ENCODE peak calls at places on chromosomes 13 and 19, in six cellular contexts. D is colonic mucosa, L is OCI-LY7, W is tibial artery, O is fibroblast of lung, H is ovary. J is an unnamed sample.

GRCh38 chr13:97000295-97000925 is 6.1 kb upstream of the OXGR1 start:
- DNase-seq in O (peak; percentile 60), D (no peak), L (no peak), H (no peak), W (no peak), J (no peak)

GRCh38 chr13:70816853-70817252 is 708.6 kb upstream of the KLHL1 start:
- DNase-seq in D (no peak), O (peak; percentile 57), W (no peak), H (no peak), L (no peak), J (no peak)

GRCh38 chr19:40594657-40595077 is 6.5 kb upstream of the LTBP4 start:
- DNase-seq in O (no peak), H (no peak), W (no peak), L (no peak), D (no peak), J (no peak)

GRCh38 chr19:41995959-41996797 is 2.1 kb upstream of the ATP1A3 start:
- DNase-seq in L (peak; percentile 42), O (no peak), H (no peak), D (no peak), W (no peak), J (no peak)

GRCh38 chr13:43193789-43194188 is 170.4 kb downstream of the DNAJC15 start:
- DNase-seq in D (no peak), W (no peak), L (no peak), O (no peak), H (no peak), J (no peak)

GRCh38 chr13:83325454-83325853 is 556.8 kb downstream of the SLITRK1 start:
- DNase-seq in W (no peak), O (peak; percentile 56), D (no peak), H (no peak), L (no peak), J (no peak)

GRCh38 chr13:23469901-23470525 is 36.5 kb upstream of the SACS start:
- DNase-seq in W (no peak), H (no peak), L (no peak), O (no peak), D (no peak), J (no peak)

GRCh38 chr13:25292301-25292700 is 5.0 kb upstream of the MTMR6 start:
- DNase-seq in O (peak; percentile 27), L (peak; percentile 57), H (no peak), D (peak; percentile 20), W (no peak), J (no peak)

GRCh38 chr13:112905990-112906641 is 62.9 kb upstream of the MCF2L start:
- DNase-seq in D (no peak), W (no peak), L (no peak), H (no peak), O (no peak), J (no peak)

GRCh38 chr13:30340367-30341184 is 33.2 kb upstream of the KATNAL1 start:
- DNase-seq in W (peak; percentile 91), D (peak; percentile 34), H (peak; percentile 45), L (no peak), O (peak; percentile 92), J (no peak)

GRCh38 chr13:105019073-105019472 is 1516.4 kb downstream of the EFNB2 start:
- DNase-seq in W (no peak), H (no peak), D (no peak), O (no peak), L (no peak), J (no peak)

GRCh38 chr19:43265664-43266025 is 3.7 kb downstream of the PSG9 start:
- DNase-seq in L (no peak), H (no peak), O (no peak), D (no peak), W (no peak), J (no peak)

GRCh38 chr13:89514534-89515312 is 1832.8 kb upstream of the MIR17HG start:
- DNase-seq in W (no peak), O (peak; percentile 83), D (no peak), L (no peak), H (no peak), J (peak; percentile 54)

GRCh38 chr19:47316513-47316912 is 6.9 kb downstream of the C5AR1 start:
- DNase-seq in W (no peak), L (no peak), H (no peak), O (no peak), D (no peak), J (no peak)
- H3K4me3 ChIP-seq in W (no peak overlapping the region), L (no peak overlapping the region), H (no peak overlapping the region), O (no peak overlapping the region), D (no peak overlapping the region), J (no peak overlapping the region)

GRCh38 chr19:18500376-18500775 is 21.5 kb downstream of the ELL start:
- DNase-seq in W (no peak), L (no peak), D (no peak), O (no peak), H (no peak), J (no peak)
- H3K4me1 ChIP-seq in W (peaks cover 100% of the 10 kb centered on the region), L (peaks cover 19% of the 10 kb centered on the region), D (peaks cover 40% of the 10 kb centered on the region), O (peaks cover 20% of the 10 kb centered on the region), H (peaks cover 38% of the 10 kb centered on the region), J (peaks cover 20% of the 10 kb centered on the region)

DNA sequence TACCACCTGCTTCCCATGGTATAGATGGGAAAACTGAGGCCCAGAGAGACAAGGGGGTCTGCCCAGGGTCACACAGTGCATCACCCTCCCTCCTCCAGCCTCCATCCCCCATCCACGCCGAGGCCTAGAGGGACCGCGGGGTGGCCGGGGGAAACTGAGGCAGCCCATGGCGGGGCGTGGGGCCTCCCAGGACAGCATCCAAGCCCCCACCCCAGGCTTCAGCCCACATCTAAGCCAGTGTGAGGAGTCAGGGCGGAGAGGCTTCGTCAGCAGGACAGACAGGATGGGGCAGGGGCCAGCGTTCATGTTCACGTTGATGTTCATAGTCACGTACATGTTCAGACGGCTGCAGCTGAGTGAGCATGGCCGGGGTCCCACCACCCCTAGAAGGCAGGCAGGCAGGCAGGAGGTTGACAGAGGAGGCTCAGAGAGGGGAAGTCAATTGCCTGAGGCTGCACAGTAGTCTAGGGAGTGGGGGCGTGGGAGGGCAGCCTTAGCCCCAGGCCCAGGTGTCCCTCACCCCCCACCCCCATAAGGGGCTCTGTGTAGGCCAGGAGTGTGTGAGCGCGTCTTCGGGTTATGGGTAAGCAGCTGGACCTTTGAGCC is 23.3 kb downstream of the SMIM24 start:
- DNase-seq in W (no peak), O (no peak), H (no peak), D (no peak), L (no peak), J (no peak)
- H3K36me3 ChIP-seq in W (peaks cover 39% of the 10 kb centered on the region), O (peaks cover 34% of the 10 kb centered on the region), H (no peaks in the 10 kb centered on the region), D (no peaks in the 10 kb centered on the region), L (no peaks in the 10 kb centered on the region), J (peaks cover 59% of the 10 kb centered on the region)

DNA sequence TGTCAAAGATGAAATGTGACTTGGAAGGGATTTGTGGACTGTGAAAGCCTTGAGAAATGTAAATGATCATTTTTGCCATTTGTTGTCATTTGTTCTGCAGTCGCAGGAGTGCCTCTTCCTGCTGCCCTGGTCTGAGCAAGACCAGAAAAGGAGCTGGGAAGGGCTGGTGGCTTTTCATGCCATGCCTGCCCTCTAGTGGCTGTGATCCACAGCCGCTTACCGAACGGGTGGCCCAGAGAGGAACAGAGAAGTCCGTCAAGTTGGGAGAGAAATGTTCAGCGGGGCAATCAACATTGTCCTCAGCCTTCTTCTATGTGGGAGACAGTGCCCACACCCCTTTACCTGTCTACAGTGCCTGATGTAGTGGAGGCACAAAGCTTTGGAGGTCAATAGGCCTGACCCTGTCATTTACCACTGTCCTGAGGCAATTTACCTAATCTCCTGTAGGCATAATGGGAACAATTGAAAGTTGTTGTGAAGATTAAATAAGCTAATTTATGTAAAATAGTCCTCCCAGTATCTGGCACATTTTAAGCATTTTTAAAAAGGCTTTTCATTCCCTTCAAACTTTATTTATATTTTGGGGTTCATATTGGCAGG is 224.5 kb downstream of the B3GLCT start:
- DNase-seq in D (peak; percentile 74), O (peak; percentile 78), H (peak; percentile 74), W (peak; percentile 86), L (peak; percentile 88), J (no peak)
- H3K4me3 ChIP-seq in D (no peak overlapping the region), O (no peak overlapping the region), H (no peak overlapping the region), W (no peak overlapping the region), L (no peak overlapping the region), J (no peak overlapping the region)

DNA sequence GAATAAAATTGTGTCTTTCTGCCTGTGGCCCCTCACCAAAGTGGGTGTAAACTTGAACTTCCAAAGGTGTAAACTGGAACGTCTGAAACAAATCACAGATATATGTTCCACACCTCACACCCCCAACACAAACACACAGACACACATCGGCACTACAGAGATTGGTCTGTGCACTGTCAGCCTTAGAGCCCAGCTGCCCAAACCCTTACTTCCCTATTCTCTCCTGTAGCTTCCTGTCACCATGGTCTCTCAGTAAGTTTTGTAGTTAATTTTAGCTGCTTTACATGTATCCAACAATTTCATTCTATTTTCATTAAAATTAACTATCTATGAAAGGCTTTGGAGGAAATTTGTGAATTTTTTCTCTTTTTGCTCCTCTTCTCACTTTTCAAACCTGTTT is 5.4 kb downstream of the TM9SF2 start:
- DNase-seq in D (no peak), H (no peak), W (no peak), O (no peak), L (peak; percentile 59), J (no peak)
- H3K4me1 ChIP-seq in D (peaks cover 11% of the 10 kb centered on the region), H (peaks cover 3% of the 10 kb centered on the region), W (peaks cover 61% of the 10 kb centered on the region), O (no peaks in the 10 kb centered on the region), L (peaks cover 45% of the 10 kb centered on the region), J (peaks cover 23% of the 10 kb centered on the region)

DNA sequence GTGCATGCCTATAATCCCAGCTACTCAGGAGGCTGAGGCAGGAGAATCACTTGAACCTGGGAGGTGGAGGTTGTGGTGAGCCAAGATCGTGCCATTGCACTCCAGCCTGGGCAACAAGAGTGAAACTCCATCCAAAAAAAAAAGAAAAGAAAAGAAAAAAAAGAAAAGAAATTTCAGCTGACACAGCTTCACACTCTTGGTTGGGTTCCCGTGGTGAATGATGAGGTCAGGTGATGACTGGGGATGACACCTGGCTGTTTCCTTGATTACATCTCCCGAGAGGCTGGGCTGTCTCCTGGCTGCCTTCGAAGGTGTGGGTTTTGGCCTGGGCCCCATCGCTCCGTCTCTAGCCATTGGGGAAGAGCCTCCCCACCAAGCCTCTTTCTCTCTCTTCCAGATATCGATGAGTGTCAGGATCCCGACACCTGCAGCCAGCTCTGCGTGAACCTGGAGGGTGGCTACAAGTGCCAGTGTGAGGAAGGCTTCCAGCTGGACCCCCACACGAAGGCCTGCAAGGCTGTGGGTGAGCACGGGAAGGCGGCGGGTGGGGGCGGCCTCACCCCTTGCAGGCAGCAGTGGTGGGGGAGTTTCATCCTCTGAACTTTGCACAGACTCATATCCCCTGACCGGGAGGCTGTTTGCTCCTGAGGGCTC is 22.0 kb downstream of the LDLR start:
- DNase-seq in H (no peak), O (no peak), W (no peak), L (no peak), D (no peak), J (no peak)
- H3K36me3 ChIP-seq in H (peaks cover 2% of the 10 kb centered on the region), O (peaks cover 56% of the 10 kb centered on the region), W (peaks cover 25% of the 10 kb centered on the region), L (peaks cover 95% of the 10 kb centered on the region), D (peaks cover 78% of the 10 kb centered on the region), J (peaks cover 100% of the 10 kb centered on the region)

GRCh38 chr13:46542833-46543232 is 10.1 kb upstream of the LRCH1 start:
- DNase-seq in H (no peak), O (no peak), D (no peak), L (no peak), W (no peak), J (no peak)
- H3K4me3 ChIP-seq in H (no peak overlapping the region), O (no peak overlapping the region), D (no peak overlapping the region), L (no peak overlapping the region), W (no peak overlapping the region), J (no peak overlapping the region)

DNA sequence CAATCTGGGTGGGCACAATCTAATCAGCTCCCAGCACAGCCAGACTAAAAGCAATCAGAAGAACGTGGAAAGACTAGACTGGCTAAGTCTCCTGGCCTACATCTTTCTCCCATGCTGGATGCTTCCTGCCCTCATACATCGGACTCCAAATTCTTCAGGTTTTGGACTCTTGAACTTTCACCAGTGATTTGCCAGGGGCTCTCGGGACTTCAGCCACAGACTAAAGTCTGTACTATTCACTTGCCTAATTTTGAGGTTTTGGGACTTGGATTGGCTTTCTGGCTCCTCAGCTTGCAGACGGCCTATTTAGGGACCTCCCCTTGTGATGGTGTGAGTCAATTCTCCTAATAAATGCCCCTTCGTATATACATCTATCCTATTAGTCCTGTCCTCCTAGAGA is 66.6 kb upstream of the SOX21 start:
- DNase-seq in W (no peak), O (no peak), L (no peak), H (no peak), D (no peak), J (no peak)
- H3K4me1 ChIP-seq in W (no peaks in the 10 kb centered on the region), O (no peaks in the 10 kb centered on the region), L (no peaks in the 10 kb centered on the region), H (no peaks in the 10 kb centered on the region), D (no peaks in the 10 kb centered on the region), J (no peaks in the 10 kb centered on the region)